ENCODE peak calls at places on chromosomes 3 and 15, in six cellular contexts. F is IMR-90, N is keratinocyte, K is GM23338, X is cardiac muscle cell, C is heart right ventricle. S is an unnamed sample.

GRCh38 chr15:60781211-60781713 is 302.3 kb upstream of the ICE2 start:
- DNase-seq in F (no peak), N (no peak), K (peak), X (no peak), C (peak), S (no peak)

GRCh38 chr3:14439501-14440167 is 37.2 kb downstream of the SLC6A6 start:
- DNase-seq in F (peak), N (no peak), K (no peak), X (no peak), C (peak), S (no peak)

GRCh38 chr15:71708052-71708432 is 102.3 kb upstream of the NR2E3 start:
- DNase-seq in F (no peak), N (no peak), K (no peak), X (no peak), C (no peak), S (no peak)

GRCh38 chr3:33716227-33716626 is 1.8 kb downstream of the CLASP2 start:
- DNase-seq in F (no peak), N (no peak), K (no peak), X (no peak), C (no peak), S (no peak)

GRCh38 chr3:23567917-23568316 is 237.8 kb upstream of the UBE2E1 start:
- DNase-seq in F (peak), N (peak), K (no peak), X (no peak), C (peak), S (peak)

GRCh38 chr3:39180546-39181346 is 11.6 kb downstream of the XIRP1 start:
- DNase-seq in F (peak), N (peak), K (peak), X (peak), C (peak), S (no peak)

GRCh38 chr15:101615414-101615985 is 36.7 kb downstream of the TM2D3 start:
- DNase-seq in F (no peak), N (no peak), K (no peak), X (no peak), C (no peak), S (no peak)

GRCh38 chr3:53159415-53160135 is 1.4 kb upstream of the PRKCD start:
- DNase-seq in F (no peak), N (no peak), K (peak), X (no peak), C (peak), S (no peak)

GRCh38 chr3:4821975-4822374 is 157.3 kb upstream of the BHLHE40 start:
- DNase-seq in F (no peak), N (no peak), K (no peak), X (no peak), C (no peak), S (no peak)

GRCh38 chr15:67109141-67110034 is 44.0 kb downstream of the SMAD3 start:
- DNase-seq in F (peak), N (no peak), K (peak), X (no peak), C (peak), S (no peak)

GRCh38 chr3:172153335-172153861 is 114.0 kb downstream of the FNDC3B start:
- DNase-seq in F (peak), N (peak), K (no peak), X (peak), C (peak), S (peak)

GRCh38 chr3:169764453-169765280 is at the start of gene TERC:
- DNase-seq in F (peak), N (peak), K (peak), X (peak), C (peak), S (no peak)

GRCh38 chr15:65368646-65369045 is 9.2 kb downstream of the IGDCC3 start:
- DNase-seq in F (no peak), N (no peak), K (peak), X (no peak), C (no peak), S (no peak)

GRCh38 chr3:39907981-39908380 is 98.6 kb downstream of the MYRIP start:
- DNase-seq in F (no peak), N (no peak), K (no peak), X (no peak), C (peak), S (no peak)

GRCh38 chr3:21894459-21895083 is 143.6 kb upstream of the ZNF385D start:
- DNase-seq in F (peak), N (no peak), K (peak), X (peak), C (peak), S (no peak)

GRCh38 chr3:167066977-167067843 is 312.9 kb downstream of the ZBBX start:
- DNase-seq in F (no peak), N (no peak), K (no peak), X (peak), C (no peak), S (no peak)

GRCh38 chr3:148318240-148318639 is 379.5 kb upstream of the AGTR1 start:
- DNase-seq in F (no peak), N (no peak), K (no peak), X (no peak), C (no peak), S (no peak)

GRCh38 chr3:11230125-11230524 is 42.1 kb upstream of the ATG7 start:
- DNase-seq in F (no peak), N (no peak), K (no peak), X (no peak), C (no peak), S (peak)

GRCh38 chr3:123090700-123091585 is 24.1 kb downstream of the PDIA5 start:
- DNase-seq in F (peak), N (no peak), K (no peak), X (no peak), C (no peak), S (no peak)

GRCh38 chr3:18366258-18366657 is 58.9 kb downstream of the SATB1 start:
- DNase-seq in F (no peak), N (no peak), K (no peak), X (no peak), C (no peak), S (no peak)

GRCh38 chr15:78444255-78444654 is 6.2 kb downstream of the IREB2 start:
- DNase-seq in F (no peak), N (no peak), K (no peak), X (no peak), C (no peak), S (no peak)

GRCh38 chr3:84959470-84960380 is 936 bp downstream of the CADM2 start:
- DNase-seq in F (no peak), N (no peak), K (peak), X (peak), C (no peak), S (no peak)

GRCh38 chr15:67072442-67072841 is 7.0 kb downstream of the SMAD3 start:
- DNase-seq in F (peak), N (no peak), K (no peak), X (no peak), C (no peak), S (no peak)

GRCh38 chr15:61133361-61133760 is 95.7 kb downstream of the RORA start:
- DNase-seq in F (no peak), N (no peak), K (no peak), X (no peak), C (no peak), S (no peak)

GRCh38 chr3:25420885-25421284 is 7.2 kb upstream of the RARB start:
- DNase-seq in F (no peak), N (no peak), K (no peak), X (no peak), C (no peak), S (no peak)

GRCh38 chr3:36434682-36435426 is 54.5 kb downstream of the STAC start:
- DNase-seq in F (no peak), N (no peak), K (no peak), X (no peak), C (no peak), S (no peak)

GRCh38 chr15:101491739-101492640 is 2.5 kb upstream of the PCSK6 start:
- DNase-seq in F (no peak), N (no peak), K (no peak), X (no peak), C (no peak), S (no peak)

GRCh38 chr3:33636125-33636855 is 81.8 kb downstream of the CLASP2 start:
- DNase-seq in F (peak), N (no peak), K (peak), X (peak), C (no peak), S (no peak)

GRCh38 chr3:167709690-167710089 is 25.0 kb downstream of the PDCD10 start:
- DNase-seq in F (no peak), N (no peak), K (no peak), X (no peak), C (no peak), S (no peak)

GRCh38 chr3:123444023-123444422 is 4.9 kb downstream of the ADCY5 start:
- DNase-seq in F (no peak), N (no peak), K (no peak), X (peak), C (peak), S (no peak)

GRCh38 chr3:59185586-59186381 is 136.0 kb upstream of the CFAP20DC start:
- DNase-seq in F (peak), N (no peak), K (peak), X (peak), C (no peak), S (no peak)

GRCh38 chr3:171772427-171773056 is 37.7 kb downstream of the PLD1 start:
- DNase-seq in F (peak), N (no peak), K (peak), X (peak), C (peak), S (no peak)

GRCh38 chr3:108472011-108472591 is 38.3 kb downstream of the MYH15 start:
- DNase-seq in F (peak), N (peak), K (no peak), X (no peak), C (no peak), S (peak)

GRCh38 chr3:48684480-48685143 is 1.1 kb downstream of the NCKIPSD start:
- DNase-seq in F (peak), N (no peak), K (peak), X (no peak), C (peak), S (no peak)
- H3K27ac ChIP-seq in F (peak), N (peak), K (no peak), X (no peak), C (peak), S (no peak)

DNA sequence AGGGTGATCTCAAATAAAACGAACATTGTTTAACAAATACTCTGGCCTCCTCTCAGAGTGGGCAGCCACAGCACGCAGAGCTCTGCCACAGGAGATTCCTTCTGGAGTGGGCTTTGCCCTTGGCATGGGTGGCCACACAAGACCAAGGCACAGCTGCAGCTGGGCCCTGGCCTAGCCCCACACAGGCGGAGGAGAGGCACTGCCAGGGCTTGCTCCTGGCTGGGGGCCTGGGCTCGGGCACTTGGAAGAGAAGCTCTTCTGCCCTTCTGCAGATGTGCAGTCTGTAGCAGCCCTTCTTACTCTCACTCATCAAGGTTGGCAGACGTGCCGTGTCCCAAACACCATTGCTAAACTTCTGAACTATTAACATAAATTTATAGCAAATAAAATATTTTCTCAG is 67.2 kb downstream of the CRTC3 start:
- DNase-seq in F (no peak), N (no peak), K (no peak), X (no peak), C (no peak), S (no peak)
- H3K27ac ChIP-seq in F (peak), N (no peak), K (no peak), X (no peak), C (peak), S (no peak)

DNA sequence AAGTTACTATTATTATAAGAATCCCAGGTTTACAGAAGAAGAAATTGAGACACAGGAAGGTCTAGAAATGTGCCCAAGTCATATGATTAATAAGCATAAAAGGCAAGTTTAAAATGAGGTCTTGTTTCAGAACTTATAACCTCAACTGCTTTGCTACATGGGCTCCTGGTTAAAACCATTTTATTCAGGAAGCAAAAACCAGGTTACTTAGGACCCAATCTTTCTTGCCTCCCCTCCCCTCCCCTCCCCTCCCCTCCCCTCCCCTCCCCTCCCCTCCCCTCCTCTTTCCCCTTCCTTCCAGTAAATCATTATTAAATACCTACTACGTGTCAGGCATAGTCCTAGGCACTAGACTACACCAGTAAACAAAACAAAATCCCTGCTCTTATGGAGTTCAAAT is 93.9 kb downstream of the NAALADL2 start:
- DNase-seq in F (no peak), N (no peak), K (no peak), X (no peak), C (no peak), S (no peak)
- H3K27ac ChIP-seq in F (no peak), N (no peak), K (no peak), X (no peak), C (no peak), S (no peak)

GRCh38 chr3:187185759-187186158 is 11.5 kb upstream of the RTP1 start:
- DNase-seq in F (no peak), N (no peak), K (peak), X (no peak), C (no peak), S (no peak)
- H3K27ac ChIP-seq in F (no peak), N (no peak), K (peak), X (peak), C (peak), S (no peak)

GRCh38 chr15:41024880-41025279 is 71.6 kb downstream of the CHAC1 start:
- DNase-seq in F (no peak), N (no peak), K (no peak), X (no peak), C (no peak), S (no peak)

GRCh38 chr15:41020829-41021228 is 67.6 kb downstream of the CHAC1 start:
- DNase-seq in F (no peak), N (no peak), K (no peak), X (no peak), C (no peak), S (no peak)

GRCh38 chr15:41025393-41025792 is 72.1 kb downstream of the CHAC1 start:
- DNase-seq in F (no peak), N (no peak), K (no peak), X (no peak), C (no peak), S (no peak)

GRCh38 chr15:41022487-41023090 is 69.3 kb downstream of the CHAC1 start:
- DNase-seq in F (peak), N (no peak), K (peak), X (peak), C (peak), S (no peak)

DNA sequence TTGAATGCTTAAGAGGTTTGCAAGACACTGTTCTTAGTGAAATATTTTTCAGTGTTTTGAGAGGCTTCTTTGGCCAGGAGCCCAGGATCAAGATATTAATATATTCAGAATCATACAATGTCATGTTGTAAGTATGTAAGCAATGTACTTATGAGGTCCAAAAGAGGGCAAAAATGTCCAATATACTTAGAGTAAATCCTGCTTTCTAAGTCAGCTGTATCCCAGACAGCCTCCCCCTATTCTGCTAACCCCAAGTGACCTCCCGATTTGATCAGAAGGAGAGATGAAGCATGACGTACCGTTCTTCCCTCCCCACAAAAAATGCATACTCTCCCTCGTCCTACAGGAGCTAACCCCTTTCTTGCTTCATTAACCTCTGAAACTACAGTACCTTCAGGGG is 70.9 kb downstream of the CHAC1 start:
- DNase-seq in F (peak), N (no peak), K (no peak), X (no peak), C (no peak), S (no peak)
- H3K27ac ChIP-seq in F (peak), N (no peak), K (no peak), X (no peak), C (no peak), S (no peak)

GRCh38 chr3:111594781-111595180 is 365 bp downstream of the ZBED2 start:
- DNase-seq in F (no peak), N (no peak), K (no peak), X (no peak), C (no peak), S (no peak)
- H3K27ac ChIP-seq in F (peak), N (peak), K (no peak), X (no peak), C (no peak), S (peak)

DNA sequence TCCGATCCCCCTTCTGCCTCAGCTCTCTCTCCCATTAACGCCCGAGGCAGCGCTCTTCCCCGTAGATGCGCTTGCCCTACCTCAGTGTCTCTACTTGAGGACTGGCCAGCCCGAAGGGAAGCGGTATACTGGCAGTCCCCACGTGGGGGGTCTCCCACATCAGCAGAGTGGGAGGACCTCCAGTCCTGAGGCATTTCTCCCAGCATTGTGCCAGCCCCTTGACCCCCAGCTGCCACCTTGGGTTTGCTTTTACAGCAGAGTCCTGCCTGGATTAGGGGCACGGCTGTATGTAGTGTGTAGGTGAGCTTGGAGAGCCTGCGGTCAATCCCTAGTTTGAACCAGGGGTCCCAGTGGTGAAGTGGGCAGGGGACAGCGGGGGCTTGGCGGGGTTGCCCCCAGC is 767 bp downstream of the SEMA3F start:
- DNase-seq in F (no peak), N (no peak), K (peak), X (no peak), C (no peak), S (no peak)
- H3K27ac ChIP-seq in F (peak), N (peak), K (no peak), X (no peak), C (peak), S (peak)